ENCODE peak calls at places on chromosomes 4 and X, in four cellular contexts. A, N, T and I are unnamed samples.

GRCh38 chr4:4333265-4333706 is 43.2 kb downstream of the ZBTB49 start:
- DNase-seq in N (peak; percentile 51), T (no peak), A (peak; percentile 55), I (peak; percentile 26)

GRCh38 chr4:20253799-20254409 is 2.2 kb downstream of the SLIT2 start:
- DNase-seq in A (no peak), T (no peak), N (no peak), I (peak; percentile 12)

GRCh38 chrX:130079824-130080406 is 30.4 kb downstream of the ELF4 start:
- DNase-seq in T (peak; percentile 55), A (peak; percentile 63), N (peak; percentile 82), I (peak; percentile 67)

GRCh38 chr4:91488946-91489345 is 814.8 kb upstream of the GRID2 start:
- DNase-seq in T (no peak), A (no peak), N (no peak), I (no peak)

GRCh38 chrX:41334866-41335589 is 1.1 kb downstream of the DDX3X start:
- DNase-seq in T (peak; percentile 59), N (peak; percentile 85), A (no peak), I (peak; percentile 70)

GRCh38 chr4:140163029-140163810 is 9.2 kb upstream of the MAML3 start:
- DNase-seq in N (no peak), A (peak; percentile 26), T (no peak), I (no peak)

GRCh38 chr4:184653650-184654049 is 4.1 kb downstream of the PRIMPOL start:
- DNase-seq in N (no peak), A (peak; percentile 43), T (no peak), I (no peak)

GRCh38 chr4:69860007-69860406 is at the start of gene SULT1E1:
- DNase-seq in A (no peak), T (no peak), N (no peak), I (no peak)

GRCh38 chr4:37648084-37648817 is 37.9 kb downstream of the RELL1 start:
- DNase-seq in N (no peak), A (peak; percentile 91), T (no peak), I (peak; percentile 74)